ENCODE peak calls at places on chromosomes 3 and 15, in ten cellular contexts. K, C, X, W, J, U, G, A, T and Q are unnamed samples.
A peak's percentile ranks its signal among the peaks of the same experiment; 100 is the strongest.

GRCh38 chr3:38707730-38708129 is 58.2 kb upstream of the SCN5A start:
- DNase-seq in K (peak; percentile 21), C (peak; percentile 4), X (peak; percentile 2), W (no peak), J (peak; percentile 23), U (no peak), G (no peak), A (no peak), T (peak; percentile 16), Q (no peak)

GRCh38 chr3:49244589-49245205 is 32.3 kb downstream of the C3orf62 start:
- DNase-seq in K (no peak), C (peak; percentile 16), X (peak; percentile 16), W (no peak), J (no peak), U (no peak), G (no peak), A (no peak), T (no peak), Q (no peak)

GRCh38 chr3:27718459-27718858 is 3.7 kb downstream of the EOMES start:
- DNase-seq in K (no peak), C (no peak), X (no peak), W (no peak), J (no peak), U (no peak), G (no peak), A (no peak), T (no peak), Q (no peak)

GRCh38 chr3:170470063-170471006 is 51.7 kb downstream of the CLDN11 start:
- DNase-seq in K (no peak), C (no peak), X (no peak), W (no peak), J (no peak), U (no peak), G (no peak), A (peak; percentile 21), T (no peak), Q (no peak)

GRCh38 chr3:64340636-64341240 is 115.5 kb upstream of the PRICKLE2 start:
- DNase-seq in K (no peak), C (peak; percentile 84), X (no peak), W (no peak), J (no peak), U (no peak), G (no peak), A (peak; percentile 67), T (peak; percentile 46), Q (no peak)

GRCh38 chr3:10945683-10946287 is 46.8 kb upstream of the SLC6A1 start:
- DNase-seq in K (peak; percentile 85), C (peak; percentile 51), X (peak; percentile 59), W (peak; percentile 29), J (peak; percentile 99), U (peak; percentile 74), G (peak; percentile 6), A (peak; percentile 55), T (peak; percentile 82), Q (peak; percentile 38)

GRCh38 chr3:125154800-125155269 is 57.7 kb downstream of the SLC12A8 start:
- DNase-seq in K (no peak), C (no peak), X (peak; percentile 68), W (no peak), J (no peak), U (no peak), G (no peak), A (no peak), T (no peak), Q (no peak)

GRCh38 chr15:72398189-72398588 is at the start of gene TMEM202:
- DNase-seq in K (no peak), C (no peak), X (no peak), W (no peak), J (no peak), U (no peak), G (no peak), A (no peak), T (no peak), Q (no peak)

GRCh38 chr3:193729088-193729465 is 136.1 kb downstream of the OPA1 start:
- DNase-seq in K (no peak), C (no peak), X (no peak), W (no peak), J (no peak), U (no peak), G (no peak), A (no peak), T (no peak), Q (no peak)

GRCh38 chr3:8886556-8886955 is 76.7 kb downstream of the RAD18 start:
- DNase-seq in K (no peak), C (peak; percentile 92), X (no peak), W (no peak), J (no peak), U (no peak), G (no peak), A (peak; percentile 25), T (no peak), Q (no peak)

GRCh38 chr15:94004697-94005096 is 226.7 kb upstream of the MCTP2 start:
- DNase-seq in K (no peak), C (no peak), X (no peak), W (no peak), J (no peak), U (no peak), G (no peak), A (no peak), T (peak; percentile 43), Q (no peak)

GRCh38 chr3:158725348-158725966 is 6.8 kb downstream of the RARRES1 start:
- DNase-seq in K (no peak), C (peak; percentile 97), X (no peak), W (no peak), J (no peak), U (no peak), G (no peak), A (peak; percentile 94), T (peak; percentile 60), Q (no peak)

GRCh38 chr3:112689385-112689784 is 48.4 kb upstream of the CCDC80 start:
- DNase-seq in K (no peak), C (no peak), X (no peak), W (no peak), J (no peak), U (no peak), G (no peak), A (no peak), T (no peak), Q (no peak)

GRCh38 chr3:173988912-173989311 is 591.4 kb downstream of the NLGN1 start:
- DNase-seq in K (no peak), C (no peak), X (no peak), W (no peak), J (no peak), U (no peak), G (no peak), A (peak; percentile 1), T (peak; percentile 18), Q (no peak)